ENCODE peak calls at places on chromosomes 16 and 17, in nine cellular contexts. S is NCI-H1092, E is ELR, A is ureter, H is fibroblast of the conjunctiva, C is NCI-H1436, I is lower leg skin, B is H7, R is amniotic stem cell. K is an unnamed sample.

GRCh38 chr16:7597677-7598076 is 265.0 kb downstream of the RBFOX1 start:
- DNase-seq in R (no peak), I (no peak), B (no peak), S (no peak), A (no peak), C (no peak), E (no peak), H (no peak), K (no peak)

GRCh38 chr16:67516296-67517177 is 12.1 kb upstream of the RIPOR1 start:
- DNase-seq in H (no peak), I (no peak), B (no peak), C (no peak), A (no peak), E (peak; percentile 81), R (no peak), S (no peak), K (no peak)

GRCh38 chr16:66653581-66654350 is 42.8 kb downstream of the CMTM4 start:
- DNase-seq in H (no peak), C (no peak), I (no peak), B (no peak), R (no peak), E (no peak), A (no peak), S (no peak), K (no peak)

GRCh38 chr17:17350491-17351355 is 47.5 kb downstream of the NT5M start:
- DNase-seq in S (no peak), B (peak; percentile 89), A (no peak), R (peak; percentile 13), H (no peak), I (no peak), E (peak; percentile 72), C (no peak), K (no peak)

GRCh38 chr16:80788016-80788415 is 16.4 kb downstream of the CDYL2 start:
- DNase-seq in E (no peak), B (no peak), A (no peak), S (no peak), C (no peak), R (no peak), I (no peak), H (no peak), K (no peak)

GRCh38 chr16:51148674-51149228 is 2.3 kb downstream of the SALL1 start:
- DNase-seq in R (no peak), I (no peak), H (peak; percentile 16), B (no peak), C (no peak), S (no peak), E (no peak), A (no peak), K (no peak)

GRCh38 chr17:4178651-4179050 is 35.7 kb downstream of the CYB5D2 start:
- DNase-seq in E (no peak), I (no peak), C (no peak), R (no peak), B (no peak), A (no peak), H (no peak), S (no peak), K (no peak)

GRCh38 chr17:70168979-70169706 is at the start of gene KCNJ2:
- DNase-seq in A (peak; percentile 77), S (peak; percentile 71), C (peak; percentile 86), I (peak; percentile 77), H (peak; percentile 53), R (peak; percentile 7), E (peak; percentile 91), B (peak; percentile 96), K (no peak)

GRCh38 chr17:53253956-53254597 is 568.6 kb upstream of the KIF2B start:
- DNase-seq in B (no peak), C (no peak), I (no peak), H (no peak), A (no peak), S (no peak), R (no peak), E (no peak), K (no peak)

GRCh38 chr17:79835953-79836951 is 3.0 kb downstream of the CBX4 start:
- DNase-seq in S (no peak), B (peak; percentile 94), E (no peak), C (peak; percentile 95), I (peak; percentile 52), A (peak; percentile 53), R (no peak), H (no peak), K (no peak)

GRCh38 chr17:40910441-40910841 is 25.4 kb upstream of the KRT20 start:
- DNase-seq in I (no peak), R (peak; percentile 32), E (peak; percentile 26), A (no peak), C (no peak), B (no peak), S (no peak), H (peak; percentile 72), K (no peak)

GRCh38 chr17:3698139-3698538 is 2.2 kb upstream of the P2RX5 start:
- DNase-seq in E (no peak), C (no peak), S (no peak), A (no peak), H (no peak), B (no peak), I (no peak), R (no peak), K (no peak)

GRCh38 chr17:63492940-63493339 is 16.1 kb downstream of the ACE start:
- DNase-seq in A (no peak), I (no peak), E (no peak), C (no peak), H (no peak), S (no peak), R (no peak), B (peak; percentile 30), K (no peak)

GRCh38 chr17:40645932-40646331 is 1.7 kb downstream of the SMARCE1 start:
- DNase-seq in B (no peak), I (no peak), R (no peak), E (no peak), H (no peak), S (no peak), A (no peak), C (no peak), K (no peak)

GRCh38 chr17:68675723-68676122 is 74.6 kb upstream of the FAM20A start:
- DNase-seq in B (no peak), A (no peak), S (no peak), E (no peak), I (no peak), H (no peak), C (no peak), R (no peak), K (no peak)

GRCh38 chr16:25827709-25828108 is 135.9 kb downstream of the HS3ST4 start:
- DNase-seq in R (no peak), C (no peak), S (no peak), I (no peak), E (no peak), H (no peak), A (no peak), B (no peak), K (no peak)

GRCh38 chr17:80474231-80474932 is 2.0 kb downstream of the NPTX1 start:
- DNase-seq in A (no peak), I (no peak), H (peak; percentile 17), B (peak; percentile 83), C (no peak), R (no peak), S (no peak), E (peak; percentile 78), K (peak; percentile 26)

GRCh38 chr16:57471852-57472664 is 9.6 kb downstream of the POLR2C start:
- DNase-seq in R (no peak), A (no peak), B (peak; percentile 82), E (no peak), S (no peak), C (no peak), H (no peak), I (no peak), K (no peak)

GRCh38 chr16:22623351-22623781 is 112.7 kb downstream of the NPIPB5 start:
- DNase-seq in I (no peak), C (no peak), H (no peak), S (no peak), E (peak; percentile 23), R (no peak), A (no peak), B (no peak), K (peak; percentile 14)

GRCh38 chr17:68036304-68037147 is 991 bp downstream of the KPNA2 start:
- DNase-seq in C (no peak), H (no peak), I (no peak), A (no peak), S (no peak), B (no peak), R (peak; percentile 55), E (no peak), K (no peak)

GRCh38 chr17:57114085-57114673 is 29.1 kb downstream of the AKAP1 start:
- DNase-seq in C (peak; percentile 53), H (no peak), A (no peak), E (peak; percentile 46), B (peak; percentile 89), R (no peak), S (no peak), I (no peak), K (no peak)

GRCh38 chr16:85400305-85401205 is 212.6 kb upstream of the GSE1 start:
- DNase-seq in S (no peak), A (peak; percentile 24), R (no peak), E (no peak), B (no peak), C (no peak), H (no peak), I (no peak), K (no peak)

GRCh38 chr17:51610834-51611233 is 350.5 kb downstream of the UTP18 start:
- DNase-seq in B (no peak), A (no peak), I (no peak), R (no peak), H (no peak), E (no peak), C (no peak), S (no peak), K (no peak)

GRCh38 chr17:18261146-18261515 is 669 bp downstream of the MIEF2 start:
- DNase-seq in R (peak; percentile 60), S (no peak), C (no peak), H (no peak), A (peak; percentile 73), I (peak; percentile 53), E (peak; percentile 83), B (peak; percentile 84), K (no peak)

GRCh38 chr17:35612924-35613521 is 25.9 kb downstream of the AP2B1 start:
- DNase-seq in C (peak; percentile 50), B (peak; percentile 50), H (peak; percentile 42), S (peak; percentile 19), R (peak; percentile 12), E (peak; percentile 67), A (no peak), I (peak; percentile 19), K (peak; percentile 15)

GRCh38 chr17:6461792-6462524 is 17.7 kb downstream of the PIMREG start:
- DNase-seq in C (no peak), I (no peak), E (no peak), A (no peak), R (no peak), B (peak; percentile 91), H (no peak), S (no peak), K (no peak)

GRCh38 chr16:13906426-13907089 is 13.4 kb upstream of the ERCC4 start:
- DNase-seq in H (no peak), I (no peak), B (no peak), C (no peak), E (no peak), R (no peak), S (no peak), A (no peak), K (no peak)

GRCh38 chr17:58312824-58313223 is 15.8 kb downstream of the TSPOAP1 start:
- DNase-seq in S (no peak), B (peak; percentile 28), E (no peak), A (no peak), R (no peak), C (no peak), I (no peak), H (no peak), K (no peak)

GRCh38 chr16:47848481-47849109 is 307.2 kb downstream of the ABCC12 start:
- DNase-seq in E (peak; percentile 32), S (peak; percentile 49), I (no peak), C (no peak), B (peak; percentile 38), H (no peak), R (no peak), A (no peak), K (no peak)

GRCh38 chr16:82345318-82345717 is 175.3 kb upstream of the MPHOSPH6 start:
- DNase-seq in I (no peak), A (no peak), H (no peak), R (no peak), B (no peak), E (no peak), C (no peak), S (no peak), K (no peak)

GRCh38 chr17:34798581-34798980 is 162.7 kb downstream of the CCT6B start:
- DNase-seq in C (no peak), A (no peak), S (peak; percentile 31), B (peak; percentile 71), E (no peak), R (no peak), I (no peak), H (no peak), K (no peak)

K was measured in HFF-Myc.